ENCODE peak calls at places on chromosomes 1 and 21, in five cellular contexts. S is K562, M is GM12878, F is HepG2, I is H1. K is an unnamed sample.

GRCh38 chr1:6683434-6683833 is 18.2 kb downstream of the DNAJC11 start:
- DNase-seq in M (no peak), I (no peak), S (no peak), F (no peak), K (no peak)

GRCh38 chr1:39788758-39789570 is at the start of gene BMP8B:
- DNase-seq in M (no peak), F (no peak), S (peak; percentile 79), I (no peak), K (peak; percentile 64)

GRCh38 chr21:44593598-44594405 is 1.5 kb upstream of the KRTAP10-6 start:
- DNase-seq in I (no peak), S (peak; percentile 81), F (peak; percentile 81), M (no peak), K (peak; percentile 42)

GRCh38 chr1:103459385-103459784 is 66.1 kb upstream of the RNPC3 start:
- DNase-seq in M (no peak), F (no peak), S (no peak), I (no peak), K (no peak)

GRCh38 chr1:201137579-201138310 is 10.8 kb upstream of the ASCL5 start:
- DNase-seq in I (no peak), F (no peak), M (no peak), S (no peak), K (no peak)

GRCh38 chr1:230186003-230186863 is 119.2 kb downstream of the GALNT2 start:
- DNase-seq in I (peak; percentile 62), F (peak; percentile 95), S (peak; percentile 50), M (no peak), K (peak; percentile 75)

GRCh38 chr1:162042361-162042760 is 18.7 kb upstream of the OLFML2B start:
- DNase-seq in F (no peak), S (no peak), M (no peak), I (no peak), K (no peak)

GRCh38 chr1:117447661-117448060 is 80.4 kb downstream of the MAN1A2 start:
- DNase-seq in F (no peak), M (no peak), S (no peak), I (no peak), K (no peak)

GRCh38 chr1:32753532-32754281 is 51.1 kb upstream of the SYNC start:
- DNase-seq in M (no peak), S (peak; percentile 91), F (no peak), I (peak; percentile 59), K (peak; percentile 96)

GRCh38 chr1:100539836-100540536 is 2.0 kb downstream of the GPR88 start:
- DNase-seq in S (no peak), F (no peak), M (no peak), I (no peak), K (peak; percentile 66)

GRCh38 chr1:81259620-81260411 is 540.9 kb upstream of the ADGRL2 start:
- DNase-seq in I (no peak), M (no peak), F (no peak), S (no peak), K (no peak)

GRCh38 chr21:38273745-38274544 is 17.2 kb downstream of the KCNJ15 start:
- DNase-seq in S (no peak), I (no peak), M (no peak), F (no peak), K (no peak)

GRCh38 chr1:115173151-115173550 is 83.8 kb upstream of the TSPAN2 start:
- DNase-seq in S (no peak), M (no peak), F (no peak), I (no peak), K (no peak)

GRCh38 chr1:99707535-99708142 is 58.8 kb downstream of the FRRS1 start:
- DNase-seq in S (peak; percentile 74), M (peak; percentile 11), F (peak; percentile 55), I (no peak), K (peak; percentile 80)

GRCh38 chr1:59560807-59561450 is 253.8 kb upstream of the HOOK1 start:
- DNase-seq in F (peak; percentile 54), M (no peak), I (no peak), S (no peak), K (no peak)

GRCh38 chr1:214029796-214030195 is 42.0 kb downstream of the PROX1 start:
- DNase-seq in I (no peak), F (no peak), S (no peak), M (no peak), K (peak; percentile 33)

GRCh38 chr1:179369751-179370341 is 4.1 kb downstream of the AXDND1 start:
- DNase-seq in M (peak; percentile 33), I (peak; percentile 1), F (peak; percentile 53), S (peak; percentile 76), K (peak; percentile 85)

GRCh38 chr1:201610806-201611205 is 71.9 kb downstream of the NAV1 start:
- DNase-seq in I (no peak), S (no peak), M (no peak), F (no peak), K (no peak)

GRCh38 chr1:203039609-203040517 is 13.6 kb downstream of the PPFIA4 start:
- DNase-seq in I (no peak), S (peak; percentile 50), F (no peak), M (no peak), K (peak; percentile 86)

GRCh38 chr1:235588916-235589515 is 60.6 kb downstream of the GNG4 start:
- DNase-seq in F (no peak), M (no peak), S (peak; percentile 66), I (no peak), K (peak; percentile 35)

GRCh38 chr1:44077421-44077820 is 41.2 kb upstream of the KLF17 start:
- DNase-seq in F (no peak), S (no peak), I (no peak), M (no peak), K (no peak)

GRCh38 chr1:209688746-209689234 is 13.6 kb downstream of the G0S2 start:
- DNase-seq in F (no peak), S (peak; percentile 13), M (no peak), I (no peak), K (no peak)

GRCh38 chr1:46547481-46548383 is 3.7 kb downstream of the KNCN start:
- DNase-seq in M (no peak), I (no peak), F (peak; percentile 52), S (peak; percentile 84), K (peak; percentile 87)

GRCh38 chr1:209560952-209561351 is 22.6 kb upstream of the CAMK1G start:
- DNase-seq in M (no peak), I (no peak), F (no peak), S (no peak), K (no peak)

GRCh38 chr1:17709981-17710380 is 45.2 kb upstream of the ACTL8 start:
- DNase-seq in F (no peak), M (no peak), I (no peak), S (no peak), K (no peak)

GRCh38 chr1:41347276-41347675 is 14.0 kb upstream of the FOXO6 start:
- DNase-seq in I (no peak), F (no peak), M (no peak), S (no peak), K (no peak)

GRCh38 chr1:31788825-31789256 is 24.7 kb upstream of the ADGRB2 start:
- DNase-seq in S (no peak), I (no peak), M (peak; percentile 19), F (peak; percentile 28), K (no peak)

GRCh38 chr1:59013276-59013927 is 229.6 kb upstream of the JUN start:
- DNase-seq in M (no peak), I (peak; percentile 34), F (no peak), S (no peak), K (peak; percentile 90)

GRCh38 chr1:176188604-176189003 is 18.5 kb downstream of the COP1 start:
- DNase-seq in M (no peak), S (no peak), I (no peak), F (peak; percentile 14), K (peak; percentile 20)

GRCh38 chr1:230327892-230328284 is 98.2 kb downstream of the PGBD5 start:
- DNase-seq in S (peak; percentile 49), I (no peak), M (peak; percentile 5), F (no peak), K (no peak)

GRCh38 chr1:53111693-53112092 is 30.7 kb downstream of the SLC1A7 start:
- DNase-seq in F (peak; percentile 35), M (no peak), I (no peak), S (no peak), K (no peak)

GRCh38 chr1:53114090-53114489 is 28.3 kb downstream of the SLC1A7 start:
- DNase-seq in S (no peak), I (no peak), M (no peak), F (no peak), K (no peak)

GRCh38 chr1:53111073-53111556 is 31.3 kb downstream of the SLC1A7 start:
- DNase-seq in F (peak; percentile 71), M (no peak), S (peak; percentile 24), I (no peak), K (no peak)

GRCh38 chr1:53112861-53113260 is 29.6 kb downstream of the SLC1A7 start:
- DNase-seq in S (no peak), I (no peak), M (no peak), F (no peak), K (no peak)

GRCh38 chr1:53112271-53112774 is 30.1 kb downstream of the SLC1A7 start:
- DNase-seq in I (no peak), F (peak; percentile 70), S (no peak), M (no peak), K (no peak)
- TF ChIP-seq CTCF in I (no peak), F (no peak), S (no peak), M (no peak), K (no peak)

GRCh38 chr1:60959701-60960100 is 122.7 kb upstream of the NFIA start:
- DNase-seq in I (no peak), M (no peak), S (no peak), F (no peak), K (no peak)

GRCh38 chr1:60963167-60963909 is 119.0 kb upstream of the NFIA start:
- DNase-seq in I (no peak), M (no peak), F (no peak), S (no peak), K (no peak)

GRCh38 chr1:60965280-60965854 is 117.0 kb upstream of the NFIA start:
- DNase-seq in F (no peak), M (no peak), S (no peak), I (no peak), K (no peak)

GRCh38 chr1:60958001-60958400 is 124.4 kb upstream of the NFIA start:
- DNase-seq in F (no peak), I (no peak), M (no peak), S (peak; percentile 86), K (no peak)

GRCh38 chr1:60960846-60961542 is 121.4 kb upstream of the NFIA start:
- DNase-seq in S (peak; percentile 71), M (no peak), I (no peak), F (no peak), K (no peak)
- H3K4me2 ChIP-seq in S (peak overlapping the region; percentile 54), M (no peak overlapping the region), I (no peak overlapping the region), F (no peak overlapping the region), K (no peak overlapping the region)

GRCh38 chr1:156246241-156246761 is 1.6 kb downstream of the PAQR6 start:
- DNase-seq in M (no peak), I (no peak), S (no peak), F (no peak), K (peak; percentile 38)
- TF ChIP-seq CREB1 in M (no peak), I (no peak), S (no peak), F (no peak), K (no peak)

GRCh38 chr1:155596864-155597263 is 13.2 kb upstream of the MSTO1 start:
- DNase-seq in M (no peak), I (no peak), S (no peak), F (no peak), K (no peak)

DNA sequence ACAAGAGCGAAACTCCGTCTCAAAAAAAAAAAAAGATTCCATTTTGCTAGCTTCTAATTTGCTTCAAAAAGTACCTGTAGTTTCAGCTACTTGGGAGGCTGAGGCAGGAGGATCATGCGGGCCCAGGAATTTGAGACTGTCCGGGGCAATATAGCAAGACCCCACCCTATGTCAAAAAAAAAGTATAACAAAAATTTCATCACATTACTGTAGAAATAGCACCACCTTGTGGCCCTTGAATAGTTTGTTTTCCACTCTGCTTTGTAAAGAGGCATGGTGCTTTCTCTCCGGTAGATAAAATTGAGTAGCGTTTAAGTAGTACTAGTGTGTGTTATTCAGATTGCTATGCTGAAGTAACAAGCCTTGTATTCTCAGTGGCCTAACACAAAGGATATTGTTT is 18.2 kb upstream of the MSTO1 start:
- DNase-seq in I (no peak), F (peak; percentile 68), M (peak; percentile 24), S (peak; percentile 78), K (peak; percentile 87)
- TF ChIP-seq CTCF in I (peak; percentile 38), F (peak; percentile 72), M (peak; percentile 50), S (peak; percentile 79), K (peak; percentile 74)

K was measured in GM23338.